ENCODE peak calls at places on chromosomes 6 and 20, in four cellular contexts. G, D, B and C are unnamed samples. For H3K79me2 and H3K27me3, the result is how much of the 10 kb centered on the place peaks cover.

GRCh38 chr6:138691595-138692057 is 81.9 kb upstream of the CCDC28A start:
- DNase-seq in G (peak), D (no peak), B (no peak), C (peak)

GRCh38 chr6:164507197-164507957 is 802.0 kb downstream of the C6orf118 start:
- DNase-seq in G (no peak), D (no peak), B (no peak), C (no peak)

GRCh38 chr6:27098956-27099355 is 148.5 kb upstream of the PRSS16 start:
- DNase-seq in G (no peak), D (no peak), B (no peak), C (no peak)

GRCh38 chr6:166565084-166565651 is 21.3 kb downstream of the RAMACL start:
- DNase-seq in G (no peak), D (no peak), B (no peak), C (no peak)

GRCh38 chr6:162680367-162680766 is 47.2 kb downstream of the PRKN start:
- DNase-seq in G (no peak), D (no peak), B (no peak), C (no peak)

GRCh38 chr20:63255911-63256704 is 1.8 kb upstream of the NKAIN4 start:
- DNase-seq in G (no peak), D (no peak), B (no peak), C (no peak)

GRCh38 chr6:166488081-166488685 is 98.3 kb downstream of the RAMACL start:
- DNase-seq in G (no peak), D (no peak), B (peak), C (no peak)

GRCh38 chr6:122726649-122727048 is 52.9 kb upstream of the FABP7 start:
- DNase-seq in G (peak), D (no peak), B (peak), C (no peak)

GRCh38 chr6:68158256-68158655 is 476.8 kb upstream of the ADGRB3 start:
- DNase-seq in G (no peak), D (no peak), B (no peak), C (no peak)

GRCh38 chr6:108959972-108960582 is 111.9 kb downstream of the ARMC2 start:
- DNase-seq in G (no peak), D (no peak), B (no peak), C (no peak)

DNA sequence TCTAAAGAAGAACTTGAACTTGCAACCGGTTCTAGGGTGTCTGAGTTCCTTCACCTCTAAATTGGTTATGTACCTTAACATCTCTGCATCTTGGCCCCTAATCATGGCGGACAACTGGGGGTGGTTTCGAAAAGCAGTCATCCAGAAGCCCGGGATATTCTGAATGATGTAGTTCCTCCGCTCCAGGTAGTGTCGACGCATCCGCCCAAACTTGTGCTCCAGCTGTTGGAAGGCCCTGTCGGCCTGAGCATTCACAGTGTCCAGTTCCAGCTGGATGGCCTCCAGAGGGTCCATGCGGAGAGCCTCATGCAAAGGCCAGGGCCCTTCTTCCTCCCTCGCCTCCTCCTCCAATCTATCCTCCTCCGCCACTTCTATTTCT is 888 bp downstream of the TSPYL1 start:
- DNase-seq in G (no peak), D (no peak), B (no peak), C (no peak)
- H3K79me2 ChIP-seq in G (half or more), D (under half), B (half or more), C (half or more)

GRCh38 chr6:147246853-147247635 is 42.8 kb downstream of the STXBP5 start:
- DNase-seq in G (no peak), D (no peak), B (no peak), C (no peak)
- H3K27me3 ChIP-seq in G (under half), D (under half), B (under half), C (under half)

GRCh38 chr20:50088022-50088421 is 24.9 kb downstream of the UBE2V1 start:
- DNase-seq in G (peak), D (no peak), B (no peak), C (no peak)
- H3K79me2 ChIP-seq in G (half or more), D (under half), B (under half), C (half or more)

GRCh38 chr6:39310542-39310941 is 3.7 kb downstream of the KCNK17 start:
- DNase-seq in G (no peak), D (no peak), B (no peak), C (no peak)
- H3K27me3 ChIP-seq in G (under half), D (under half), B (half or more), C (under half)